ENCODE peak calls at places on chromosomes 12 and 14, in seven cellular contexts. V, Y, S, R, W, O and I are unnamed samples.

GRCh38 chr14:73764881-73765280 is 50.7 kb upstream of the PNMA1 start:
- DNase-seq in V (peak; percentile 71), Y (peak; percentile 83), S (no peak), R (no peak), W (no peak), O (no peak), I (peak; percentile 87)

GRCh38 chr12:120887253-120888043 is 16.7 kb downstream of the SPPL3 start:
- DNase-seq in V (no peak), Y (no peak), S (no peak), R (no peak), W (no peak), O (no peak), I (no peak)

GRCh38 chr12:122960193-122960569 is 6.1 kb downstream of the ABCB9 start:
- DNase-seq in V (no peak), Y (no peak), S (no peak), R (no peak), W (no peak), O (no peak), I (no peak)

GRCh38 chr12:123973552-123974341 is 732 bp downstream of the ZNF664 start:
- DNase-seq in V (peak; percentile 31), Y (peak; percentile 57), S (peak; percentile 30), R (peak; percentile 82), W (no peak), O (peak; percentile 10), I (peak; percentile 48)

GRCh38 chr14:58517592-58517991 is 90.1 kb downstream of the KIAA0586 start:
- DNase-seq in V (no peak), Y (no peak), S (no peak), R (no peak), W (no peak), O (no peak), I (no peak)

GRCh38 chr12:105523164-105524057 is 192.9 kb downstream of the C12orf75 start:
- DNase-seq in V (no peak), Y (no peak), S (no peak), R (peak; percentile 90), W (peak; percentile 2), O (peak; percentile 86), I (peak; percentile 86)

GRCh38 chr14:55274760-55275159 is 3.5 kb downstream of the FBXO34 start:
- DNase-seq in V (no peak), Y (no peak), S (no peak), R (no peak), W (no peak), O (peak; percentile 84), I (no peak)

GRCh38 chr14:24439830-24440605 is 2.6 kb downstream of the SDR39U1 start:
- DNase-seq in V (no peak), Y (no peak), S (no peak), R (no peak), W (no peak), O (no peak), I (no peak)

GRCh38 chr12:32906407-32907165 is 10.0 kb upstream of the PKP2 start:
- DNase-seq in V (no peak), Y (peak; percentile 84), S (no peak), R (no peak), W (no peak), O (no peak), I (no peak)

GRCh38 chr12:89162704-89163261 is 189.5 kb downstream of the DUSP6 start:
- DNase-seq in V (peak; percentile 25), Y (peak; percentile 61), S (peak; percentile 29), R (peak; percentile 79), W (peak; percentile 8), O (peak; percentile 99), I (no peak)

GRCh38 chr14:105199093-105199492 is 18.0 kb upstream of the NUDT14 start:
- DNase-seq in V (no peak), Y (no peak), S (peak; percentile 98), R (no peak), W (no peak), O (peak; percentile 19), I (peak; percentile 84)

GRCh38 chr12:7638764-7639570 is 26.7 kb downstream of the APOBEC1 start:
- DNase-seq in V (peak; percentile 70), Y (peak; percentile 74), S (peak; percentile 60), R (peak; percentile 88), W (peak; percentile 41), O (peak; percentile 76), I (no peak)

GRCh38 chr14:95498622-95499353 is 17.7 kb downstream of the SYNE3 start:
- DNase-seq in V (no peak), Y (peak; percentile 85), S (no peak), R (no peak), W (no peak), O (peak; percentile 48), I (no peak)

GRCh38 chr12:94435511-94435927 is 24.1 kb downstream of the CEP83 start:
- DNase-seq in V (no peak), Y (no peak), S (no peak), R (no peak), W (no peak), O (no peak), I (no peak)

GRCh38 chr12:6534914-6535696 is 788 bp downstream of the GAPDH start:
- DNase-seq in V (peak; percentile 76), Y (peak; percentile 80), S (no peak), R (peak; percentile 93), W (no peak), O (peak; percentile 69), I (peak; percentile 91)

GRCh38 chr14:105173901-105174894 is 5.6 kb upstream of the JAG2 start:
- DNase-seq in V (peak; percentile 48), Y (no peak), S (no peak), R (no peak), W (no peak), O (no peak), I (peak; percentile 89)

GRCh38 chr12:124609041-124609984 is 41.9 kb upstream of the NCOR2 start:
- DNase-seq in V (peak; percentile 92), Y (peak; percentile 68), S (peak; percentile 45), R (peak; percentile 91), W (peak; percentile 53), O (peak; percentile 34), I (peak; percentile 94)

GRCh38 chr12:96048392-96048969 is 13.1 kb upstream of the LTA4H start:
- DNase-seq in V (no peak), Y (no peak), S (no peak), R (no peak), W (no peak), O (no peak), I (no peak)

GRCh38 chr12:65781681-65782269 is 42.5 kb upstream of the HMGA2 start:
- DNase-seq in V (no peak), Y (no peak), S (no peak), R (no peak), W (no peak), O (no peak), I (no peak)

GRCh38 chr12:128382946-128383739 is 116.2 kb downstream of the TMEM132C start:
- DNase-seq in V (no peak), Y (no peak), S (no peak), R (no peak), W (no peak), O (no peak), I (no peak)

GRCh38 chr14:68892961-68893360 is 86.1 kb downstream of the ACTN1 start:
- DNase-seq in V (no peak), Y (no peak), S (no peak), R (no peak), W (no peak), O (no peak), I (no peak)
- TF ChIP-seq POLR2A in V (no peak), Y (no peak), S (no peak), R (no peak), W (no peak), O (no peak), I (no peak)

GRCh38 chr12:92546259-92546825 is 156.4 kb upstream of the PLEKHG7 start:
- DNase-seq in V (no peak), Y (no peak), S (no peak), R (no peak), W (no peak), O (no peak), I (no peak)

GRCh38 chr12:92543872-92544271 is 158.9 kb upstream of the PLEKHG7 start:
- DNase-seq in V (no peak), Y (no peak), S (no peak), R (no peak), W (no peak), O (peak; percentile 19), I (no peak)

GRCh38 chr12:92544321-92544720 is 158.5 kb upstream of the PLEKHG7 start:
- DNase-seq in V (no peak), Y (no peak), S (no peak), R (no peak), W (no peak), O (no peak), I (no peak)

GRCh38 chr12:92541024-92541423 is 161.8 kb upstream of the PLEKHG7 start:
- DNase-seq in V (peak; percentile 52), Y (no peak), S (no peak), R (no peak), W (no peak), O (no peak), I (no peak)

GRCh38 chr12:92543359-92543758 is 159.4 kb upstream of the PLEKHG7 start:
- DNase-seq in V (no peak), Y (no peak), S (no peak), R (no peak), W (no peak), O (no peak), I (no peak)
- TF ChIP-seq POLR2A in V (no peak), Y (no peak), S (no peak), R (no peak), W (no peak), O (no peak), I (no peak)

GRCh38 chr12:49129332-49130150 is 1.7 kb downstream of the TUBA1B start:
- DNase-seq in V (no peak), Y (no peak), S (no peak), R (no peak), W (no peak), O (no peak), I (no peak)
- TF ChIP-seq POLR2A in V (no peak), Y (no peak), S (no peak), R (no peak), W (no peak), O (no peak), I (no peak)

DNA sequence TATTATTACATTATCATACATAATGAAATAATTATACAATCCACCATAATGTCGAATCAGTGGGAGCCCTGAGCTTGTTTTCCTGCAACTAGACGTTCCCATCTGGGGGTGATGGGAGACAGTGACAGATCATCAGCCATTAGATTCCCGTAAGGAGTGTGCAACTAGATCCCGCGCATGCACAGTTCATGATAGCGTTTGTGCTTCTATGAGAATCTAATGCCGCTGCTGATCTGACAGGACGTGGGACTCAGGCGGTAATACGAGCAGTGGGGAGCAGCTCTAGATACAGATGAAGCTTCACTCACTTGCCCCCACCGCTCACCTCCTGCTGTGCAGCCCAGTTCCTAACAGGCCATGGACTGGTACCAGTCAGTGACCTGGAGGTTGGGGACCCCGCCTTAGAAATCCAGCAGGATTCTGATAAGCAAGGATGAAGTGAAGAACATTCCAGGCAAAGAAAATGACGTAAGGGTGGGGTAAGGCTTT is 204.6 kb downstream of the ETV6 start:
- DNase-seq in V (no peak), Y (no peak), S (no peak), R (no peak), W (no peak), O (no peak), I (no peak)
- TF ChIP-seq POLR2A in V (no peak), Y (no peak), S (no peak), R (no peak), W (no peak), O (no peak), I (no peak)

DNA sequence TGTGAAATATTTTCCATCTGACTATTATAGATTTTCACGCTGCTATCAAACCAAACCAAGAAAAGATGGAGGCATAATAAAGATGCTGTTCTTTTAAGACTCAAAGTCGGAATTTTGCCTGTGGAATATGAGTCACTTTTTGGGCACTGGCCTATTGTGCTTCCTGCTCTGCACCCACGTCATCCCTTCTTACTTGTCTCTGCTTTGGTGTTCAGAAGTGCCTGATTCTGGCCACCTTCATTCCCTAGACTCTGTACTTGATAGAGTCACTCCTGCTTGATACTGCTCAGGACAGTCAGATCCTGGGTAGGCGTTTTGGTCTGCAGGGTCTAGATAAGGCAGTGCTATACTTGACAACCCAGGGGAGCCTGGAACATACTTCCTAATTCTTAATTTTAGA is 1.9 kb downstream of the LRRK2 start:
- DNase-seq in V (peak; percentile 38), Y (no peak), S (peak; percentile 30), R (peak; percentile 67), W (no peak), O (peak; percentile 73), I (peak; percentile 80)
- TF ChIP-seq POLR2A in V (no peak), Y (no peak), S (no peak), R (no peak), W (no peak), O (no peak), I (peak; percentile 77)